ENCODE peak calls at places on chromosomes 13 and 19, in seven cellular contexts. I is K562, E is IMR-90, S is breast epithelium, O is Peyer's patch, A is stomach, J is transverse colon. D is an unnamed sample.

GRCh38 chr19:58317481-58318072 is 9.2 kb upstream of the ZSCAN22 start:
- DNase-seq in O (peak; percentile 6), I (peak; percentile 36), E (peak; percentile 59), A (no peak), J (no peak), S (no peak), D (no peak)

GRCh38 chr13:114121496-114122466 is 10.6 kb downstream of the RASA3 start:
- DNase-seq in J (peak; percentile 9), I (no peak), S (no peak), A (no peak), O (no peak), E (no peak), D (no peak)

GRCh38 chr19:18644144-18645034 is 7.6 kb downstream of the KLHL26 start:
- DNase-seq in I (no peak), S (no peak), E (no peak), O (no peak), A (no peak), J (no peak), D (no peak)

GRCh38 chr19:7554990-7555864 is 19.7 kb downstream of the PNPLA6 start:
- DNase-seq in J (no peak), A (no peak), I (peak; percentile 88), O (no peak), E (no peak), S (no peak), D (no peak)

GRCh38 chr19:46271488-46272197 is 25.2 kb upstream of the HIF3A start:
- DNase-seq in O (no peak), E (peak; percentile 70), I (no peak), A (no peak), S (no peak), J (no peak), D (peak; percentile 23)

GRCh38 chr19:971795-972194 is 12.3 kb upstream of the WDR18 start:
- DNase-seq in J (no peak), I (no peak), O (no peak), S (no peak), E (no peak), A (no peak), D (no peak)

GRCh38 chr19:10363789-10364281 is 16.5 kb downstream of the TYK2 start:
- DNase-seq in J (no peak), E (no peak), A (no peak), O (no peak), S (no peak), I (no peak), D (peak; percentile 85)

GRCh38 chr13:53408847-53409568 is 380.4 kb downstream of the OLFM4 start:
- DNase-seq in A (no peak), E (no peak), I (no peak), O (peak; percentile 37), J (no peak), S (no peak), D (no peak)

GRCh38 chr13:36904219-36904618 is 15.8 kb downstream of the SMAD9 start:
- DNase-seq in E (no peak), O (no peak), A (no peak), I (no peak), S (no peak), J (peak; percentile 27), D (no peak)

GRCh38 chr13:30442854-30443379 is 20.6 kb downstream of the UBE2L5 start:
- DNase-seq in I (no peak), S (no peak), E (no peak), O (no peak), J (no peak), A (no peak), D (no peak)

GRCh38 chr13:22111961-22112360 is 441.1 kb downstream of the FGF9 start:
- DNase-seq in E (no peak), I (no peak), S (no peak), O (no peak), J (no peak), A (no peak), D (no peak)

GRCh38 chr19:39152066-39152465 is 26.5 kb downstream of the PAK4 start:
- DNase-seq in A (no peak), E (no peak), O (no peak), S (no peak), I (no peak), J (no peak), D (no peak)

GRCh38 chr19:56174550-56174949 is 1.3 kb upstream of the GALP start:
- DNase-seq in I (no peak), A (no peak), S (no peak), O (no peak), E (no peak), J (no peak), D (no peak)

GRCh38 chr19:56174086-56174485 is 1.7 kb upstream of the GALP start:
- DNase-seq in I (no peak), E (no peak), J (no peak), O (no peak), S (no peak), A (no peak), D (no peak)

GRCh38 chr19:56167064-56167578 is 8.7 kb upstream of the GALP start:
- DNase-seq in E (no peak), I (no peak), O (no peak), J (no peak), S (no peak), A (no peak), D (peak; percentile 69)

DNA sequence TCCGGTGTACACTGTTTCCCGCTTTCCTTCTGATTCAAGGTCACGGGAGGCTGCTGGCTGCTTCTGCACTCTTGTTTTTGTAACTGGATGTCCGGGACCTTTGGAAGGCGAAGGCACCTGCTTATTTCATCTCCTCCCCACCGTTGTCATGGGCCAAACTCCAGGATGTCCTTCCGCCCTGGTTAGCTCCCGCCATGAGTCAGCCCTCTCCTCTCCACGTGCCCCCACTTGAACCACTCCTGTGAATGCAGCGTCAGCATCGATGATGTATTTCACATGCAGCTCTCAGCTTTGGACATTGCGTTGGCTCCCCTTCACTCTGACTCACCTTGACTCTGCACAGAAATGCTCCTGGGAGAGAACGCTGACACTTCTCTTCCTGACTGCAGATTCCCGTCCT is 5.5 kb upstream of the GALP start:
- DNase-seq in S (no peak), I (peak; percentile 44), O (peak; percentile 63), E (peak; percentile 43), A (no peak), J (no peak), D (peak; percentile 99)
- TF ChIP-seq POLR2A in S (no peak), I (no peak), O (no peak), E (no peak), A (no peak), J (no peak), D (peak; percentile 18)

GRCh38 chr13:99083976-99084375 is 106.1 kb upstream of the DOCK9 start:
- DNase-seq in E (no peak), J (no peak), S (no peak), I (no peak), A (no peak), O (no peak), D (no peak)
- TF ChIP-seq POLR2A in E (no peak), J (no peak), S (no peak), I (no peak), A (no peak), O (no peak), D (no peak)

DNA sequence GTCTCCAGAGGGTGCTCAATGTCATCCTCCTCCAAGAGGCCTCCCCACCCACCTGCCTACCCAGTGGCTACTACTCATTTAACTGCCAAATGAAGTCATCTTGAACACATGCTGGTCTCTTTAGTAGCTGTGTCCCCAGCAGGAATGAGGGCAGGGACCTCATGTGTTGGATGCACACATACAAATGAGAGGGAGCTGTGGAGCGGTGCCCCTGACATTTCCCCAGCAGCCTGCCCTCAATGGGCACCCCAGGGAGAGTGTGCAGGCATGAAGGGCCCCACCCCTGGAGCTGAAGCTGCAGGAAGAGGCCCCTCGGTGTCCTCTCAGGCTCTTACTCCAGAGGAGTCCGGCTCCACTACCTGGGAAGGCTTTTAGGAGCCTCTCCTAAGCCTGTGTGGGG is 1322.7 kb downstream of the UQCRFS1 start:
- DNase-seq in I (no peak), O (no peak), E (no peak), J (no peak), A (no peak), S (no peak), D (no peak)
- TF ChIP-seq POLR2A in I (no peak), O (no peak), E (no peak), J (no peak), A (no peak), S (no peak), D (no peak)

DNA sequence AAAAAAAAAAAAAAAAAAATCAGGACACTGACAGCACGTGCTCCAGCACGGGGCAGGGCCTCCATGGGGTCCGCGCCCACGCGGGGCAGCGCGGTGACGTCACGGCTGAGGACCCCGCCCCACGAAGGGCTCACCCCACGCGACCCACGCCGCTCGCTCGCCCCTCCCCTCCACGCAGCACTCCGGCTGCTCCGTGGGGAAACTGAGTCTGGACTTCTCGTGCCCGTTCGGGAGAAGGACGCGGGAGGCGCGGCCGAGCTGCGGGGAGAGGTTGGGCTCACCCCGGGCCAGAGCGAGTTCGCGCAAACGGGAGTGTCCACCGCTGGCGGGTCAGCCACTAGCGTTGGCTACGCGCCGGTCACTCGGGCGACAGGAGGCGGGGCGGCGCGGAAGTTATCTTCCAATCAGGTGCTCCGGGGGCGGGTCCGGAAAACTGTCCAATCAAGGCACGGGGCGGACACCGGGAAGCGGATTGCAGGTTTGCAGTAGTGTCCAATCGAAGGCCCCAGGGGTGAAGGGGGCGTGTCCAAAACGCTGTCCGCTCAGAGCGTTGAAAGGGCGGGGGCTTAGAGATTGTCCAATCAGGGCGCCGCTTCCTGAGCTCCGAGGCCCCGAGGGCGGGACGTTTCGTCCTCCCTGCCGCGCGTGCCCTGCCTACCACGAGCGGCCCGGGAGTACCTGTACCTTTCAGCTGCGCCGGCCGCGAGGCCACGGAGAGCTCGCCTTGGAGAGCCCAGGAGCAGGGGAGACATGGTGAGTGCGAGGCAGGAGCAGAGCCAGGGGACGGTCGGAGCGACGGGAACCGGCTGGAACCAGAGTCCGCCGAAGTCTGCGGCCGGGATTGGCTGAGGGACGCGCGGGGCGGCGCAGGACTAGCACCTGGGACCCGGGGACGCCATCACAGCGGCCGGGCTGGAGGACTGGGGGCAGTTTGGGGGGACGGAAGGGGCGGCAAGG is at the start of gene ZNF57:
- DNase-seq in I (peak; percentile 99), J (peak; percentile 100), S (peak; percentile 100), E (peak; percentile 98), A (peak; percentile 100), O (peak; percentile 100), D (peak; percentile 100)
- TF ChIP-seq POLR2A in I (peak; percentile 70), J (peak; percentile 94), S (no peak), E (no peak), A (no peak), O (peak; percentile 93), D (peak; percentile 64)

DNA sequence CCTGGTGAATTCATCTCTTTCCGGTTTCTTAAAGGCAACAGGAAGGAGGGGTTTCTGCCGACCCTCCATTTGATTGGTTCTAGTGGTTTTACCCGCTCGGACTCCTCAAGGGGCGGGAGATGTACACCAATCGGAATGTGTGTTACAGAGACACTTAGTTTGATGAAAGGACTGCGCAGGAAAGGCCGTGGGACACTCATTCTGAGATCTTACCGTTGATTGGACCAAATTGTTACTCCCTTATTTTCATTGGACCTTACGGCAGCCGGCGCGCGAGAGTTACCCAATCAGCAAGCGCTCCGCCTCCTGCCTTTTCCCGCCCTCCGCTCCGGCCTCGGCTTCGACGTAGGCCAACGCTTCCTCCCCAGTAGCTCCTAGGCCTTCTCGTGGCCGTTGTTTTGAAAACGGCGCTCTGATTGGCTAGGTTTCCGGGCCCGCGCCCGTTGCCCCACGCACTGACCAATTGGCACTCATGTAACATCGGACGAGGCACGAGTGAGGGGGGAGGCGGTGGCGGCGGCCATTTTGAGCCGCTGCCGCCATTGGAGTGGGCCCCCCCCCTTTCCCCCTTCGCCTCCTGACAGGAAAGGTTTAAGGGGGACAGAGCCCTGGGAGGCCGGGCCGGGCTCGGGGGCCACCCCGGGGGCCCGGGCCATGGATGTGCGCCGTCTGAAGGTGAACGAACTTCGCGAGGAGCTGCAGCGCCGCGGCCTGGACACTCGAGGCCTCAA is at the start of gene HNRNPUL1:
- DNase-seq in E (peak; percentile 100), S (peak; percentile 100), A (peak; percentile 98), J (peak; percentile 99), O (peak; percentile 99), I (peak; percentile 95), D (peak; percentile 98)
- TF ChIP-seq POLR2A in E (no peak), S (peak; percentile 52), A (no peak), J (no peak), O (peak; percentile 7), I (peak; percentile 54), D (peak; percentile 39)

D was measured in H54.